ENCODE peak calls at places on chromosomes 4 and X, in six cellular contexts. One of them, this sample, is unnamed.

GRCh38 chr4:94626942-94627341 is 130.8 kb upstream of the BMPR1B start:
- DNase-seq in neuronal stem cell: no peak
- DNase-seq in SJSA1: no peak
- DNase-seq in colonic mucosa: no peak
- DNase-seq in DND-41: no peak
- DNase-seq in PC-3: no peak
- DNase-seq in this sample: no peak

GRCh38 chr4:10416441-10416840 is 40.8 kb downstream of the ZNF518B start:
- DNase-seq in SJSA1: no peak
- DNase-seq in neuronal stem cell: no peak
- DNase-seq in colonic mucosa: no peak
- DNase-seq in PC-3: no peak
- DNase-seq in DND-41: peak; percentile 53
- DNase-seq in this sample: no peak

GRCh38 chr4:80069108-80069836 is 3.8 kb downstream of the ANTXR2 start:
- DNase-seq in PC-3: peak; percentile 61
- DNase-seq in neuronal stem cell: no peak
- DNase-seq in colonic mucosa: no peak
- DNase-seq in SJSA1: no peak
- DNase-seq in DND-41: no peak
- DNase-seq in this sample: no peak

GRCh38 chr4:166252487-166253402 is 379.7 kb downstream of the TLL1 start:
- DNase-seq in neuronal stem cell: peak; percentile 4
- DNase-seq in SJSA1: no peak
- DNase-seq in DND-41: no peak
- DNase-seq in colonic mucosa: no peak
- DNase-seq in PC-3: peak; percentile 51
- DNase-seq in this sample: no peak

GRCh38 chrX:47358387-47359065 is 11.9 kb upstream of the ZNF157 start:
- DNase-seq in SJSA1: no peak
- DNase-seq in colonic mucosa: no peak
- DNase-seq in PC-3: peak; percentile 2
- DNase-seq in DND-41: peak; percentile 24
- DNase-seq in neuronal stem cell: no peak
- DNase-seq in this sample: peak; percentile 41

GRCh38 chrX:130704053-130705038 is 198.7 kb downstream of the ENOX2 start:
- DNase-seq in DND-41: no peak
- DNase-seq in colonic mucosa: no peak
- DNase-seq in PC-3: peak; percentile 66
- DNase-seq in SJSA1: no peak
- DNase-seq in neuronal stem cell: no peak
- DNase-seq in this sample: no peak

GRCh38 chrX:108945883-108946523 is 209.6 kb upstream of the IRS4 start:
- DNase-seq in colonic mucosa: no peak
- DNase-seq in DND-41: no peak
- DNase-seq in neuronal stem cell: no peak
- DNase-seq in PC-3: peak; percentile 20
- DNase-seq in SJSA1: no peak
- DNase-seq in this sample: no peak

GRCh38 chrX:47217121-47217851 is 1.2 kb upstream of the CDK16 start:
- DNase-seq in colonic mucosa: peak; percentile 60
- DNase-seq in neuronal stem cell: no peak
- DNase-seq in DND-41: no peak
- DNase-seq in SJSA1: no peak
- DNase-seq in PC-3: peak; percentile 75
- DNase-seq in this sample: no peak

GRCh38 chrX:132206259-132206658 is 13.0 kb downstream of the RAP2C start:
- DNase-seq in DND-41: no peak
- DNase-seq in colonic mucosa: no peak
- DNase-seq in PC-3: no peak
- DNase-seq in neuronal stem cell: no peak
- DNase-seq in SJSA1: no peak
- DNase-seq in this sample: no peak

GRCh38 chr4:25632135-25632534 is 23.5 kb upstream of the SLC34A2 start:
- DNase-seq in neuronal stem cell: no peak
- DNase-seq in colonic mucosa: no peak
- DNase-seq in SJSA1: no peak
- DNase-seq in DND-41: no peak
- DNase-seq in PC-3: peak; percentile 66
- DNase-seq in this sample: no peak

GRCh38 chr4:106594291-106594952 is 225.8 kb upstream of the GIMD1 start:
- DNase-seq in colonic mucosa: no peak
- DNase-seq in PC-3: peak; percentile 11
- DNase-seq in DND-41: no peak
- DNase-seq in neuronal stem cell: no peak
- DNase-seq in SJSA1: no peak
- DNase-seq in this sample: no peak

GRCh38 chr4:102826890-102827673 is at the start of gene UBE2D3:
- DNase-seq in SJSA1: peak; percentile 95
- DNase-seq in colonic mucosa: peak; percentile 90
- DNase-seq in neuronal stem cell: peak; percentile 94
- DNase-seq in DND-41: peak; percentile 96
- DNase-seq in PC-3: peak; percentile 81
- DNase-seq in this sample: peak; percentile 95

GRCh38 chr4:83364312-83364711 is 29.7 kb upstream of the HPSE start:
- DNase-seq in SJSA1: no peak
- DNase-seq in PC-3: no peak
- DNase-seq in colonic mucosa: no peak
- DNase-seq in DND-41: no peak
- DNase-seq in neuronal stem cell: no peak
- DNase-seq in this sample: no peak

GRCh38 chr4:152935661-152936445 is at the start of gene FHDC1:
- DNase-seq in DND-41: no peak
- DNase-seq in neuronal stem cell: peak; percentile 51
- DNase-seq in PC-3: peak; percentile 76
- DNase-seq in SJSA1: no peak
- DNase-seq in colonic mucosa: peak; percentile 86
- DNase-seq in this sample: no peak

GRCh38 chr4:94540476-94540875 is 88.7 kb downstream of the PDLIM5 start:
- DNase-seq in neuronal stem cell: no peak
- DNase-seq in colonic mucosa: no peak
- DNase-seq in PC-3: peak; percentile 75
- DNase-seq in DND-41: no peak
- DNase-seq in SJSA1: no peak
- DNase-seq in this sample: no peak

GRCh38 chr4:118939169-118939779 is 50.6 kb downstream of the SYNPO2 start:
- DNase-seq in colonic mucosa: no peak
- DNase-seq in neuronal stem cell: no peak
- DNase-seq in PC-3: no peak
- DNase-seq in SJSA1: no peak
- DNase-seq in DND-41: no peak
- DNase-seq in this sample: no peak

GRCh38 chr4:118989098-118990080 is 100.7 kb downstream of the SYNPO2 start:
- DNase-seq in neuronal stem cell: no peak
- DNase-seq in PC-3: peak; percentile 94
- DNase-seq in DND-41: no peak
- DNase-seq in SJSA1: peak; percentile 50
- DNase-seq in colonic mucosa: no peak
- DNase-seq in this sample: no peak

GRCh38 chrX:150544222-150544787 is 24.1 kb upstream of the MTM1 start:
- DNase-seq in PC-3: peak; percentile 30
- DNase-seq in DND-41: peak; percentile 10
- DNase-seq in neuronal stem cell: no peak
- DNase-seq in SJSA1: no peak
- DNase-seq in colonic mucosa: peak; percentile 45
- DNase-seq in this sample: no peak

GRCh38 chr4:624705-625590 is at the start of gene PDE6B:
- DNase-seq in SJSA1: no peak
- DNase-seq in colonic mucosa: no peak
- DNase-seq in DND-41: no peak
- DNase-seq in neuronal stem cell: peak; percentile 40
- DNase-seq in PC-3: no peak
- DNase-seq in this sample: no peak

GRCh38 chrX:132615396-132616131 is 126.7 kb upstream of the MBNL3 start:
- DNase-seq in colonic mucosa: peak; percentile 53
- DNase-seq in DND-41: peak; percentile 31
- DNase-seq in PC-3: peak; percentile 55
- DNase-seq in SJSA1: no peak
- DNase-seq in neuronal stem cell: peak; percentile 32
- DNase-seq in this sample: peak; percentile 37

GRCh38 chr4:6055436-6055835 is 37.2 kb upstream of the C4orf50 start:
- DNase-seq in neuronal stem cell: no peak
- DNase-seq in colonic mucosa: no peak
- DNase-seq in PC-3: no peak
- DNase-seq in SJSA1: no peak
- DNase-seq in DND-41: no peak
- DNase-seq in this sample: no peak
- H3K9me3 ChIP-seq in neuronal stem cell: peaks cover 26% of the 10 kb centered on the region
- H3K9me3 ChIP-seq in colonic mucosa: no peaks in the 10 kb centered on the region
- H3K9me3 ChIP-seq in PC-3: no peaks in the 10 kb centered on the region
- H3K9me3 ChIP-seq in SJSA1: no peaks in the 10 kb centered on the region
- H3K9me3 ChIP-seq in DND-41: peaks cover 37% of the 10 kb centered on the region
- H3K9me3 ChIP-seq in this sample: peaks cover 21% of the 10 kb centered on the region

GRCh38 chr4:123343400-123344060 is 53.1 kb upstream of the SPRY1 start:
- DNase-seq in SJSA1: no peak
- DNase-seq in DND-41: no peak
- DNase-seq in neuronal stem cell: no peak
- DNase-seq in PC-3: no peak
- DNase-seq in colonic mucosa: no peak
- DNase-seq in this sample: no peak

GRCh38 chr4:123342498-123342897 is 54.1 kb upstream of the SPRY1 start:
- DNase-seq in PC-3: peak; percentile 7
- DNase-seq in SJSA1: no peak
- DNase-seq in neuronal stem cell: no peak
- DNase-seq in colonic mucosa: no peak
- DNase-seq in DND-41: no peak
- DNase-seq in this sample: no peak

GRCh38 chr4:123340381-123340701 is 56.3 kb upstream of the SPRY1 start:
- DNase-seq in colonic mucosa: no peak
- DNase-seq in neuronal stem cell: no peak
- DNase-seq in DND-41: no peak
- DNase-seq in SJSA1: peak; percentile 49
- DNase-seq in PC-3: peak; percentile 91
- DNase-seq in this sample: no peak

GRCh38 chr4:123338715-123339114 is 57.9 kb upstream of the SPRY1 start:
- DNase-seq in neuronal stem cell: no peak
- DNase-seq in PC-3: no peak
- DNase-seq in DND-41: no peak
- DNase-seq in colonic mucosa: no peak
- DNase-seq in SJSA1: no peak
- DNase-seq in this sample: no peak

DNA sequence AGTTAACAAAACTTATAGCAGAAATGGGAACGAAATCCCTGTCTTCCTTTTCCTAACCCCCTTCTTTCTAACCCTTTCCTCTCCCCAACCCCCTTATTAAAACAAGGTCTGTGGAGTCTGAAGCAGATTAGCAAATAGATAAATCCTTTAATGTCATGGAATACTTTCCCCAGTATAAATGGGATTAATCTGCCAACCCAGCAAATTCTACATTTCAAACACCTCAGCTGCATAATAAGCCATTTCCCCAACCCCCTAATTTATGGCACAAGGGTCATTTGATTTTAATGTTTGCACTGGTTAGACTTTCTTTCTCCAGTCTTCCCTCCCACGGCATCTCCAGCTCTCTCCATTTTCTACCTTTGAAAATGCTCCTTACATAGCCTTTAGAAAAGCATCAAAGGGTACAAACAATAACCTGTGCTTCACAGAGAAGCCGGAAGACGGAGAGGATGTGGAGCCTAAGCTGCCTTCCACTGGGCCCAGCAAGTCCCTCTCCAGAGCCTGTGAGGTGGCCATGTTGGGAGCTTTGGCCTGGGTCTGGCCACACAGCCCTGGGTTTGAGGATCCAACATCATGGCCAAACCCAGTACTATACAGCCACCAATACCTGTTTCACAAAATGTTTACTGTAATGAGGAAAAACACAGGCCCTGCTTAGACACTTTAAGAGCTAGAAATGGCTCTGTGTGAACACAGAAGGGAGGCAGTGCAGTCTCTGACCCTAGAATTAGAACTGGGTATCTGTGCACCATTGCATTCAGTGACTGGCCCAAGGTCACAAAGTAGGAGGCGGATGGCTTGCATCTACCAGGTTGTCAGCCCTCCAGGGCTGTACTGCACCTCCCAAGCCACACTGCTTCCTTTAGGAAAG is 56.9 kb upstream of the SPRY1 start:
- DNase-seq in DND-41: no peak
- DNase-seq in SJSA1: no peak
- DNase-seq in PC-3: no peak
- DNase-seq in neuronal stem cell: no peak
- DNase-seq in colonic mucosa: no peak
- DNase-seq in this sample: no peak
- H3K27ac ChIP-seq in DND-41: no peak overlapping the region
- H3K27ac ChIP-seq in SJSA1: peak overlapping the region; percentile 61
- H3K27ac ChIP-seq in PC-3: peak overlapping the region; percentile 89
- H3K27ac ChIP-seq in neuronal stem cell: peak overlapping the region; percentile 44
- H3K27ac ChIP-seq in colonic mucosa: no peak overlapping the region
- H3K27ac ChIP-seq in this sample: no peak overlapping the region

DNA sequence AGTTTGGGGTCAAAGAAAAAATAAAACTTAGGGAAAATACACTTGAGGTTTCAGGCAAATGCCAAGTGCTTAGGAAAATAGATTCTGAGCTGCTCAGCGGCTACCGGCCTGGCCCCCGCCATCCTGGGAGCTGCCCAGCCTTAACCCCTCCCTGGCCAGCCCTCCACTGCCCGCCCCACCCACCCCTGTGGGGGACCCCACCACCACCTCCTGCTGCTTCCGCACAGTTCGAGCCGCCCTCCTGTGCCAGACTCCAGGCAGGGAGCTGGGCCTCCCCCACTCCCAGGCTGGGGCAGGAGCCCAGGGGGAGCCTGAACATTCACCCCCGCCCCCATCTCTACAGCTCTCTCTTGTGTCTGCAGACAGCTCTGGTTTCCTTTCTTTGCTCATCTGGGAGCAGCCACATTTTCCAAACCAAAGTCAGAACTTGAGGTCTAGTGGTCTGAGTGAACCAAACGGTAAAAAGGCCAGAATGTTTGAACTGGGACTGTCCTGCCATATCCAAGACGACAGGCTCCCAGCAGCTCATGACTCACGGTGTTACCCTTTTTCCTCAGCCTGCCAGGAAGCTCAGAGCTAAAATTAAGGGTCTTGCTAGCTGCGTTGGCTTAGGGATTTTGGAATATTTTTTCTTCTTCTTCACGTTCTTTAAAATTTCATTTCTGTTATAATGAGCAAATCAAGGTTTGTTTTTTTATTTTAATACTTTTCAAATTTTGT is 4.7 kb upstream of the FGFR3 start:
- DNase-seq in DND-41: no peak
- DNase-seq in PC-3: no peak
- DNase-seq in SJSA1: no peak
- DNase-seq in colonic mucosa: no peak
- DNase-seq in neuronal stem cell: no peak
- DNase-seq in this sample: no peak
- H3K9me3 ChIP-seq in DND-41: no peaks in the 10 kb centered on the region
- H3K9me3 ChIP-seq in PC-3: no peaks in the 10 kb centered on the region
- H3K9me3 ChIP-seq in SJSA1: no peaks in the 10 kb centered on the region
- H3K9me3 ChIP-seq in colonic mucosa: no peaks in the 10 kb centered on the region
- H3K9me3 ChIP-seq in neuronal stem cell: peaks cover 3% of the 10 kb centered on the region
- H3K9me3 ChIP-seq in this sample: no peaks in the 10 kb centered on the region

GRCh38 chrX:41906515-41907165 is 16.7 kb downstream of the CASK start:
- DNase-seq in neuronal stem cell: no peak
- DNase-seq in DND-41: no peak
- DNase-seq in colonic mucosa: no peak
- DNase-seq in SJSA1: no peak
- DNase-seq in PC-3: peak; percentile 37
- DNase-seq in this sample: no peak
- H3K27ac ChIP-seq in neuronal stem cell: no peak overlapping the region
- H3K27ac ChIP-seq in DND-41: no peak overlapping the region
- H3K27ac ChIP-seq in colonic mucosa: no peak overlapping the region
- H3K27ac ChIP-seq in SJSA1: no peak overlapping the region
- H3K27ac ChIP-seq in PC-3: peak overlapping the region; percentile 5
- H3K27ac ChIP-seq in this sample: no peak overlapping the region

This sample was measured in CD4-positive, alpha-beta memory T cell.